ENCODE peak calls at places on chromosome 6, in ten cellular contexts. R, J, Y, P, Q, C, L, H, G and I are unnamed samples.

GRCh38 chr6:56364482-56365313 is 117.3 kb upstream of the COL21A1 start:
- DNase-seq in Q (no peak), J (peak), P (no peak), R (no peak), L (no peak), H (peak), Y (no peak), G (no peak), C (no peak), I (no peak)

GRCh38 chr6:52526634-52527033 is 50.2 kb downstream of the TRAM2 start:
- DNase-seq in Q (no peak), H (no peak), L (no peak), Y (no peak), R (no peak), G (no peak), C (no peak), J (peak), P (no peak), I (no peak)

GRCh38 chr6:54717849-54718455 is 128.6 kb upstream of the FAM83B start:
- DNase-seq in G (peak), Q (no peak), H (peak), P (no peak), R (no peak), Y (no peak), L (peak), C (peak), J (peak), I (peak)

GRCh38 chr6:10861086-10861485 is 20.8 kb downstream of the GCM2 start:
- DNase-seq in Q (no peak), G (no peak), P (no peak), L (no peak), Y (no peak), H (no peak), R (no peak), C (no peak), J (no peak), I (no peak)

GRCh38 chr6:27250277-27250954 is 2.9 kb downstream of the PRSS16 start:
- DNase-seq in J (no peak), L (peak), G (no peak), Q (no peak), Y (no peak), C (no peak), P (no peak), R (no peak), H (no peak), I (no peak)

GRCh38 chr6:121688974-121689373 is 253.5 kb downstream of the GJA1 start:
- DNase-seq in Q (no peak), J (no peak), C (no peak), L (no peak), P (no peak), H (no peak), R (no peak), Y (no peak), G (no peak), I (no peak)

GRCh38 chr6:17423018-17423417 is 29.6 kb downstream of the CAP2 start:
- DNase-seq in G (no peak), P (no peak), Q (no peak), L (no peak), J (no peak), C (no peak), R (no peak), Y (no peak), H (peak), I (no peak)

GRCh38 chr6:1901556-1901955 is 291.8 kb downstream of the FOXC1 start:
- DNase-seq in J (peak), L (no peak), Y (no peak), G (no peak), C (no peak), Q (no peak), R (no peak), H (peak), P (no peak), I (no peak)

GRCh38 chr6:42405025-42405424 is 46.7 kb downstream of the TRERF1 start:
- DNase-seq in R (no peak), P (no peak), Y (no peak), H (peak), C (no peak), J (peak), L (no peak), G (no peak), Q (no peak), I (no peak)

GRCh38 chr6:157800420-157801237 is 22.4 kb upstream of the SNX9 start:
- DNase-seq in J (peak), R (no peak), P (no peak), H (peak), Y (no peak), L (no peak), G (no peak), C (no peak), Q (no peak), I (no peak)

GRCh38 chr6:128731249-128732165 is 151.4 kb upstream of the LAMA2 start:
- DNase-seq in L (no peak), Q (no peak), H (peak), R (no peak), C (no peak), Y (no peak), J (peak), G (peak), P (no peak), I (no peak)

GRCh38 chr6:55069132-55069781 is 105.1 kb upstream of the HCRTR2 start:
- DNase-seq in L (peak), J (peak), Y (no peak), P (no peak), Q (no peak), C (peak), R (no peak), G (peak), H (peak), I (no peak)

GRCh38 chr6:55868910-55869479 is 6.4 kb downstream of the BMP5 start:
- DNase-seq in P (no peak), H (no peak), L (no peak), G (peak), J (peak), C (no peak), Y (no peak), R (no peak), Q (no peak), I (no peak)

GRCh38 chr6:75209432-75209723 is 3.5 kb upstream of the COL12A1 start:
- DNase-seq in R (no peak), L (no peak), H (no peak), C (no peak), P (no peak), Y (no peak), Q (no peak), J (no peak), G (no peak), I (no peak)

GRCh38 chr6:75206338-75207210 is 721 bp upstream of the COL12A1 start:
- DNase-seq in J (no peak), Y (no peak), G (no peak), P (no peak), L (no peak), H (peak), C (no peak), R (no peak), Q (no peak), I (peak)

GRCh38 chr6:75207211-75207984 is 1.5 kb upstream of the COL12A1 start:
- DNase-seq in G (no peak), J (peak), P (no peak), Y (no peak), Q (no peak), C (no peak), H (peak), L (no peak), R (peak), I (no peak)

GRCh38 chr6:75210885-75211739 is 5.3 kb upstream of the COL12A1 start:
- DNase-seq in C (peak), J (peak), G (no peak), H (peak), P (no peak), Y (no peak), R (no peak), Q (no peak), L (peak), I (no peak)

GRCh38 chr6:75208564-75209431 is 2.9 kb upstream of the COL12A1 start:
- DNase-seq in G (peak), L (peak), Q (peak), P (peak), J (peak), R (peak), Y (peak), H (peak), C (peak), I (peak)
- H3K4me3 ChIP-seq in G (no peak), L (no peak), Q (peak), P (peak), J (no peak), R (peak), Y (no peak), H (no peak), C (peak), I (peak)

DNA sequence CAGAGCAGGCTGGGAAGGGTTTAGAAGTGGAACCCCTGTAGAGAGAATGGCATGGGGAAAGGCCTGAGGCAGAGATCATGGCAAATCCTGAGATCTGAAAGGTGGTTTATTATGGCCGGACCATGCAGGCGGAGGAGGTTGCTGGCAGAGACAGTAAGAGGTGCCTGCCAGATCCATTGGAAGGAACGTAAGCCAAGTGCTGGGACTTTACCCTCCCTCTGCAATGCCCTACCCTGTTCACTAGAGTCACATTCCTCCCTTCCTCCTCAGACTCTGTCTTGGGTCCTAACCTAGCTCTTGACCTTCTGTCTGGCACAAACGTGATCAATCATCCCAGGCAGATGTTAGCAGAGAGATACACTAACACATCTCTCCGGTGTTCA is 66.4 kb upstream of the SLC22A23 start:
- DNase-seq in J (peak), G (no peak), P (no peak), H (no peak), C (peak), Q (no peak), R (no peak), Y (no peak), L (no peak), I (no peak)
- H3K27ac ChIP-seq in J (peak), G (no peak), P (no peak), H (no peak), C (no peak), Q (no peak), R (no peak), Y (no peak), L (no peak), I (no peak)

DNA sequence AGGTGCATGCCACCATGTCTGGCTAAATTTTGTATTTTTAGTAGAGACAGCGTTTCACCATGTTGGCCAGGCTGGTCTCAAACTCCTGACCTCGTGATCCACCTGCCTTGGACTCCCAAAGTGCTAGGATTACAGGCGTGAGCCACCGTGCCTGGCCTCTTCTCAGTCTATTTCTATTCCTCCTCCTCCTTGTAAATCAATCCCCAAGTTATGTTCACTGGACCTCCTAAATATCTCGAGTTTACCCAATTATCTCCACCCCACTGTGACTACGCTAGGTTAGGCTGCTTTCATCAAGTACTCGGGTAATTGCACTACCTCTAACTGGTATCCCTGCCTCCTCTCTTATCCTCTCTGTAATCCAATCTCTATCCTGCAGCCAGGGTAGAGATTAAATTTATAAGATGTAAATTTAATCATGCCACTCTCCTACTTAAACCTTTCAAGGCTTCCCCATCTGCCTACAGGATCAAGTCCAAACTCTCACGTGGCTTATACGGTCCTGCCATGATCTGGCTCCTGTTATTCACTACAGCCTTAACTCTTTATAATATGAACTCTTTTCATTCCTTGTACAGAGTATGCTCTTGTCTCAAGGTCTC is 837 bp upstream of the MAD2L1BP start:
- DNase-seq in H (no peak), Y (no peak), G (no peak), C (no peak), J (no peak), P (no peak), R (no peak), Q (no peak), L (no peak), I (no peak)
- H3K4me3 ChIP-seq in H (no peak), Y (no peak), G (no peak), C (no peak), J (no peak), P (no peak), R (peak), Q (peak), L (no peak), I (no peak)

DNA sequence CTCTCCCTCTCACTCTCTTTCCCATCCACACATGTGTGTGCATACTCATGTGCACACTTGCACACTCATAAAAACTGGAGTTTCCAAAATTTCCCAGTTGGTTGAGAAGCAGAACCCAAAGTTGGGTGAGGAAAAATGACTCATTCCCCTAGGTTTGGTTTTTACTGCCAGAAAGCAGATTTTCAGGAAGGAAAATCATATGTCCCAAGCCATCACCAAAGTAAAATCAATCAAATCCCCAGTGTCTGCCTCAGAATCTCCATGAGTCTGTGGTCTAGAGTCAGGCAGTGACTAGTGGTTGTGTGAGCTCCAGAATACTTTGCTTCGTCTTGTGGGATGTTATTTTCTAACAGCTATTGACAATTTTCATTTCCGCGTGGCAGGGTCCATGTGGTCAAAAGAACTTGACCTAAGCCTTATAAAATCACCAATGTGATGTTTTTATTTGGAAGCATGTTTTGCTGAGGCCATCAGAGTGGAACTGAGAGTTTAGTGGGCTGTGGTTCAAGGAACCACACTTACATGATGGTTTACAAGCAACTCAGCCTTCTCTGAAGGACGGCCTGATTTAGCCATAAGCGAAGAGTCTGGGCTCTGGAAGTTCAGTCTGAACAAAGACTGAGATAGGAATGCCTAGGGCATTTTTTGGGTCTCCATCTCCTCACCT is 81.9 kb upstream of the CCN6 start:
- DNase-seq in Y (no peak), G (no peak), R (no peak), J (peak), P (no peak), Q (no peak), L (no peak), C (no peak), H (no peak), I (no peak)
- H3K27ac ChIP-seq in Y (no peak), G (no peak), R (peak), J (peak), P (no peak), Q (peak), L (no peak), C (peak), H (no peak), I (peak)

GRCh38 chr6:24909281-24910216 is 26.2 kb downstream of the RIPOR2 start:
- DNase-seq in G (no peak), C (no peak), Y (no peak), J (no peak), H (no peak), P (peak), L (no peak), R (no peak), Q (no peak), I (no peak)
- H3K4me3 ChIP-seq in G (no peak), C (no peak), Y (peak), J (peak), H (peak), P (peak), L (no peak), R (peak), Q (peak), I (peak)

GRCh38 chr6:167679137-167679736 is 147.5 kb upstream of the AFDN start:
- DNase-seq in L (no peak), Y (no peak), R (no peak), P (no peak), J (no peak), Q (no peak), C (no peak), G (no peak), H (no peak), I (no peak)

GRCh38 chr6:167679791-167680604 is 146.7 kb upstream of the AFDN start:
- DNase-seq in H (no peak), R (no peak), J (no peak), Q (no peak), L (no peak), C (no peak), Y (no peak), P (no peak), G (no peak), I (no peak)

GRCh38 chr6:167677422-167677789 is 149.3 kb upstream of the AFDN start:
- DNase-seq in Q (no peak), L (no peak), P (no peak), H (no peak), R (no peak), Y (no peak), C (no peak), J (no peak), G (no peak), I (no peak)

GRCh38 chr6:167676666-167677421 is 149.9 kb upstream of the AFDN start:
- DNase-seq in G (no peak), C (peak), Y (no peak), P (no peak), R (no peak), L (no peak), J (no peak), Q (no peak), H (peak), I (no peak)

DNA sequence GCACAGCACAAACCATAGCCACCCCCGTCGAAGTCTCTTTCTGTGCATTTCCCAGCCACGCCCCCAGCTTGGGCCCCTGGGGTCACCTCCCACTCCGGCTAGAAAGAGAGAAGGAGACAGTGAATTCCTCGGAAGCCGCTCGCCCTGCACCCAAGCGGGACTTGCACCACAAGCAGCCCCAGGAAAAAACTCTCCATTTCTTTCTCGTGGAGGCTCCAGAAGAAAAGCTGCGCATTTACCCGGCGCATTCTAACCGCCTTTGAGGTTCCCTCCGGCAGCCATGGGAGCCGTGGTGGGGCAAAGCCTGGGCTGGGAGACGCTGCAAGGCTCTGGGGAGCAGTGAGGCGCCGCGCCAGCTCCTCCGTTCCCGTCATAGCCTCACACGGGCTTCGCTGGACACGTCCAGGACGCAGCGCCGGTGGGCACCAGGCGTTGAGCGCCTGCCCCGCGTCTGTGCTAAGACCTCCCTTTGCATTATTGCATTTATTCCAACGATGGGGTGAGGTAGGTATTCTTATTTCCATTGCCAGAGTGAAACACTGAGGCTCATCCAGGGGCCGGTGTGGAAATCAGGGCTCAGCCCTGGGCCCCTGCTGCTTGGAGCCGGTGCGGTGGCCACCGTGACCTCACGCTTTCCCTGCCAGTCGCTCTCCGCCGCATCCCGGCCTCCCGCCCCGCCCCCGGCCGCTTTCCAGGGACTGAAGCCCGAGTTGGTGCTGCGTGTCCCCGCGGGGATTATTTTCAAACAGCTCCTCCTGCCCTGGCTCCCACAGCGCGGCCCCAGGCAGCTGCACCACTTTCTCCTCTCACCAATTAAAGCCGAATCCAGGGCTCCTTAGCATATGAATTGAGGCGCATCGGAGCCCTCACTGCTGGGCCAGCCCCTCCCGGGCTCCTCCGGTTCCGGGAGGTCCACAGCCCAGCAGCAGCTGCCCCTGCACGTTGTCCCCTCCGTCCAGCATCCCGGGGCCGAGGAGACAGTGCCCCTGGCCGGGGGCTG is 148.3 kb upstream of the AFDN start:
- DNase-seq in C (peak), J (no peak), R (peak), H (peak), L (peak), Q (no peak), G (no peak), Y (no peak), P (peak), I (no peak)
- H3K27ac ChIP-seq in C (no peak), J (no peak), R (no peak), H (no peak), L (no peak), Q (no peak), G (no peak), Y (no peak), P (peak), I (no peak)